ENCODE peak calls at places on chromosomes 1 and 21, in nine cellular contexts. O is A549; D is ovary; X is naive thymus-derived CD8-positive, alpha-beta T cell; E is BE2C; C is NCI-H2029 treated with DMSO at 0.1 percent for 48 hours; T is DMS79; W is G401; Z is AG20443. F is an unnamed sample.

GRCh38 chr1:7680791-7681165 is 90.3 kb upstream of the VAMP3 start:
- DNase-seq in O (no peak), D (no peak), X (no peak), E (no peak), C (no peak), T (peak; percentile 41), W (no peak), Z (peak; percentile 40), F (no peak)

GRCh38 chr1:204320413-204320812 is 39.3 kb downstream of the PLEKHA6 start:
- DNase-seq in O (peak; percentile 39), D (no peak), X (no peak), E (no peak), C (no peak), T (no peak), W (no peak), Z (peak; percentile 59), F (no peak)

GRCh38 chr1:210328032-210328745 is 513 bp upstream of the HHAT start:
- DNase-seq in O (no peak), D (no peak), X (no peak), E (peak; percentile 20), C (no peak), T (no peak), W (peak; percentile 37), Z (no peak), F (no peak)

GRCh38 chr21:45390121-45390751 is 14.7 kb upstream of the COL18A1 start:
- DNase-seq in O (no peak), D (peak; percentile 21), X (no peak), E (peak; percentile 5), C (no peak), T (no peak), W (no peak), Z (no peak), F (no peak)

GRCh38 chr1:176517484-176517883 is 54.5 kb downstream of the PAPPA2 start:
- DNase-seq in O (peak; percentile 4), D (no peak), X (no peak), E (no peak), C (no peak), T (no peak), W (no peak), Z (peak; percentile 24), F (no peak)

GRCh38 chr1:235657747-235658526 is 8.4 kb upstream of the GNG4 start:
- DNase-seq in O (no peak), D (no peak), X (no peak), E (no peak), C (peak; percentile 7), T (peak; percentile 5), W (no peak), Z (no peak), F (no peak)

GRCh38 chr1:226690460-226690982 is 48.6 kb downstream of the ITPKB start:
- DNase-seq in O (no peak), D (no peak), X (peak; percentile 67), E (peak; percentile 55), C (peak; percentile 77), T (peak; percentile 27), W (no peak), Z (no peak), F (no peak)

GRCh38 chr1:198330982-198331620 is 174.3 kb downstream of the NEK7 start:
- DNase-seq in O (no peak), D (no peak), X (no peak), E (no peak), C (no peak), T (no peak), W (no peak), Z (no peak), F (no peak)

GRCh38 chr1:4221107-4221506 is 321.0 kb upstream of the C1orf174 start:
- DNase-seq in O (no peak), D (no peak), X (no peak), E (no peak), C (no peak), T (no peak), W (no peak), Z (no peak), F (no peak)

GRCh38 chr1:43464840-43465693 is 11.3 kb upstream of the HYI start:
- DNase-seq in O (no peak), D (no peak), X (no peak), E (no peak), C (no peak), T (no peak), W (peak; percentile 41), Z (no peak), F (no peak)

GRCh38 chr21:36551326-36551725 is 71.4 kb upstream of the CLDN14 start:
- DNase-seq in O (no peak), D (no peak), X (no peak), E (no peak), C (no peak), T (no peak), W (no peak), Z (no peak), F (no peak)

GRCh38 chr21:31260790-31261189 is 83.3 kb downstream of the TIAM1 start:
- DNase-seq in O (no peak), D (no peak), X (no peak), E (no peak), C (no peak), T (no peak), W (no peak), Z (no peak), F (no peak)

GRCh38 chr1:209086486-209087192 is 496.9 kb upstream of the CAMK1G start:
- DNase-seq in O (no peak), D (no peak), X (no peak), E (no peak), C (no peak), T (peak; percentile 15), W (no peak), Z (no peak), F (peak; percentile 84)

GRCh38 chr1:185864889-185865288 is 130.7 kb downstream of the HMCN1 start:
- DNase-seq in O (no peak), D (no peak), X (no peak), E (no peak), C (no peak), T (no peak), W (no peak), Z (peak; percentile 65), F (no peak)

GRCh38 chr1:239386453-239387303 is at the start of gene CHRM3:
- DNase-seq in O (peak; percentile 57), D (peak; percentile 85), X (no peak), E (peak; percentile 83), C (no peak), T (no peak), W (no peak), Z (peak; percentile 25), F (no peak)